ENCODE peak calls at places on chromosome 20, in seven cellular contexts. One of them, this sample, is unnamed.

GRCh38 chr20:25090492-25091429 is 8.8 kb upstream of the VSX1 start:
- DNase-seq in iPS-NIHi11: no peak
- DNase-seq in GM13976: peak
- DNase-seq in GM12891: no peak
- DNase-seq in LHCN-M2: no peak
- DNase-seq in AG09309: no peak
- DNase-seq in activated gamma-delta T cell: peak
- DNase-seq in this sample: no peak

GRCh38 chr20:20205141-20205861 is 153.0 kb downstream of the CFAP61 start:
- DNase-seq in iPS-NIHi11: no peak
- DNase-seq in GM13976: no peak
- DNase-seq in GM12891: no peak
- DNase-seq in LHCN-M2: no peak
- DNase-seq in AG09309: no peak
- DNase-seq in activated gamma-delta T cell: no peak
- DNase-seq in this sample: no peak

GRCh38 chr20:36575066-36575743 is 1.8 kb downstream of the TGIF2 start:
- DNase-seq in iPS-NIHi11: peak
- DNase-seq in GM13976: peak
- DNase-seq in GM12891: no peak
- DNase-seq in LHCN-M2: peak
- DNase-seq in AG09309: no peak
- DNase-seq in activated gamma-delta T cell: no peak
- DNase-seq in this sample: peak

GRCh38 chr20:4160761-4161305 is 145.5 kb upstream of the RNF24 start:
- DNase-seq in iPS-NIHi11: peak
- DNase-seq in GM13976: no peak
- DNase-seq in GM12891: no peak
- DNase-seq in LHCN-M2: no peak
- DNase-seq in AG09309: no peak
- DNase-seq in activated gamma-delta T cell: peak
- DNase-seq in this sample: no peak

GRCh38 chr20:57991211-57991841 is 237.1 kb downstream of the ANKRD60 start:
- DNase-seq in iPS-NIHi11: no peak
- DNase-seq in GM13976: no peak
- DNase-seq in GM12891: no peak
- DNase-seq in LHCN-M2: peak
- DNase-seq in AG09309: peak
- DNase-seq in activated gamma-delta T cell: no peak
- DNase-seq in this sample: peak

GRCh38 chr20:40849456-40849855 is 160.4 kb upstream of the MAFB start:
- DNase-seq in iPS-NIHi11: no peak
- DNase-seq in GM13976: no peak
- DNase-seq in GM12891: no peak
- DNase-seq in LHCN-M2: no peak
- DNase-seq in AG09309: no peak
- DNase-seq in activated gamma-delta T cell: no peak
- DNase-seq in this sample: no peak

GRCh38 chr20:325889-326644 is 715 bp downstream of the SOX12 start:
- DNase-seq in iPS-NIHi11: peak
- DNase-seq in GM13976: peak
- DNase-seq in GM12891: no peak
- DNase-seq in LHCN-M2: peak
- DNase-seq in AG09309: no peak
- DNase-seq in activated gamma-delta T cell: peak
- DNase-seq in this sample: peak

GRCh38 chr20:15498926-15499325 is 1074.3 kb downstream of the KIF16B start:
- DNase-seq in iPS-NIHi11: no peak
- DNase-seq in GM13976: no peak
- DNase-seq in GM12891: no peak
- DNase-seq in LHCN-M2: no peak
- DNase-seq in AG09309: no peak
- DNase-seq in activated gamma-delta T cell: no peak
- DNase-seq in this sample: no peak

GRCh38 chr20:25237610-25238318 is 10.1 kb upstream of the PYGB start:
- DNase-seq in iPS-NIHi11: no peak
- DNase-seq in GM13976: no peak
- DNase-seq in GM12891: no peak
- DNase-seq in LHCN-M2: peak
- DNase-seq in AG09309: peak
- DNase-seq in activated gamma-delta T cell: no peak
- DNase-seq in this sample: no peak

GRCh38 chr20:34475979-34476736 is 40.1 kb upstream of the DYNLRB1 start:
- DNase-seq in iPS-NIHi11: peak
- DNase-seq in GM13976: peak
- DNase-seq in GM12891: peak
- DNase-seq in LHCN-M2: peak
- DNase-seq in AG09309: no peak
- DNase-seq in activated gamma-delta T cell: no peak
- DNase-seq in this sample: peak

GRCh38 chr20:51206032-51206662 is 183.2 kb upstream of the KCNG1 start:
- DNase-seq in iPS-NIHi11: no peak
- DNase-seq in GM13976: no peak
- DNase-seq in GM12891: no peak
- DNase-seq in LHCN-M2: peak
- DNase-seq in AG09309: no peak
- DNase-seq in activated gamma-delta T cell: no peak
- DNase-seq in this sample: no peak

GRCh38 chr20:3094848-3095629 is 10.5 kb upstream of the AVP start:
- DNase-seq in iPS-NIHi11: no peak
- DNase-seq in GM13976: no peak
- DNase-seq in GM12891: no peak
- DNase-seq in LHCN-M2: no peak
- DNase-seq in AG09309: no peak
- DNase-seq in activated gamma-delta T cell: no peak
- DNase-seq in this sample: no peak

GRCh38 chr20:48909910-48910309 is 11.6 kb upstream of the ARFGEF2 start:
- DNase-seq in iPS-NIHi11: no peak
- DNase-seq in GM13976: no peak
- DNase-seq in GM12891: no peak
- DNase-seq in LHCN-M2: no peak
- DNase-seq in AG09309: no peak
- DNase-seq in activated gamma-delta T cell: no peak
- DNase-seq in this sample: no peak

GRCh38 chr20:48823960-48824497 is 3.8 kb downstream of the PREX1 start:
- DNase-seq in iPS-NIHi11: no peak
- DNase-seq in GM13976: peak
- DNase-seq in GM12891: peak
- DNase-seq in LHCN-M2: peak
- DNase-seq in AG09309: peak
- DNase-seq in activated gamma-delta T cell: no peak
- DNase-seq in this sample: no peak

GRCh38 chr20:44720994-44721784 is 6.0 kb downstream of the CCN5 start:
- DNase-seq in iPS-NIHi11: no peak
- DNase-seq in GM13976: no peak
- DNase-seq in GM12891: no peak
- DNase-seq in LHCN-M2: peak
- DNase-seq in AG09309: peak
- DNase-seq in activated gamma-delta T cell: no peak
- DNase-seq in this sample: no peak

GRCh38 chr20:32702706-32703425 is 29.1 kb upstream of the C20orf203 start:
- DNase-seq in iPS-NIHi11: peak
- DNase-seq in GM13976: no peak
- DNase-seq in GM12891: no peak
- DNase-seq in LHCN-M2: no peak
- DNase-seq in AG09309: no peak
- DNase-seq in activated gamma-delta T cell: no peak
- DNase-seq in this sample: no peak

GRCh38 chr20:56427797-56428196 is 15.7 kb downstream of the CASS4 start:
- DNase-seq in iPS-NIHi11: no peak
- DNase-seq in GM13976: no peak
- DNase-seq in GM12891: no peak
- DNase-seq in LHCN-M2: no peak
- DNase-seq in AG09309: no peak
- DNase-seq in activated gamma-delta T cell: no peak
- DNase-seq in this sample: no peak

GRCh38 chr20:13708234-13708633 is 69.5 kb upstream of the TASP1 start:
- DNase-seq in iPS-NIHi11: no peak
- DNase-seq in GM13976: no peak
- DNase-seq in GM12891: no peak
- DNase-seq in LHCN-M2: no peak
- DNase-seq in AG09309: no peak
- DNase-seq in activated gamma-delta T cell: no peak
- DNase-seq in this sample: no peak

This sample was measured in SK-N-SH.